ENCODE peak calls at places on chromosome 22, in nine cellular contexts. D is adrenal gland; Q is CD8-positive, alpha-beta memory T cell; K is esophagus squamous epithelium; S is body of pancreas; O is GM23248; Y is substantia nigra; J is CD8-positive, alpha-beta T cell; H is RWPE1. X is an unnamed sample.

GRCh38 chr22:42553475-42554361 is at the start of gene SERHL2:
- DNase-seq in D (peak), Q (peak), K (no peak), S (peak), O (peak), Y (peak), J (peak), H (peak), X (no peak)

GRCh38 chr22:46123694-46124382 is 26.5 kb upstream of the PPARA start:
- DNase-seq in D (no peak), Q (no peak), K (no peak), S (no peak), O (peak), Y (no peak), J (no peak), H (no peak), X (no peak)

GRCh38 chr22:49153921-49154320 is 673.8 kb downstream of the BRD1 start:
- DNase-seq in D (no peak), Q (no peak), K (no peak), S (no peak), O (no peak), Y (no peak), J (no peak), H (no peak), X (no peak)

GRCh38 chr22:30253205-30253852 is 6.8 kb upstream of the LIF start:
- DNase-seq in D (no peak), Q (no peak), K (no peak), S (peak), O (peak), Y (peak), J (no peak), H (no peak), X (peak)

GRCh38 chr22:29369460-29369859 is 18.9 kb downstream of the AP1B1 start:
- DNase-seq in D (peak), Q (no peak), K (no peak), S (peak), O (peak), Y (peak), J (no peak), H (no peak), X (peak)

GRCh38 chr22:28801845-28802594 is 1.7 kb upstream of the XBP1 start:
- DNase-seq in D (no peak), Q (no peak), K (no peak), S (peak), O (no peak), Y (no peak), J (no peak), H (no peak), X (no peak)

GRCh38 chr22:20572132-20572802 is 64.9 kb downstream of the MED15 start:
- DNase-seq in D (no peak), Q (no peak), K (no peak), S (no peak), O (no peak), Y (no peak), J (no peak), H (no peak), X (no peak)

GRCh38 chr22:30212996-30213441 is 33.5 kb downstream of the LIF start:
- DNase-seq in D (peak), Q (no peak), K (no peak), S (no peak), O (peak), Y (no peak), J (no peak), H (no peak), X (no peak)

GRCh38 chr22:44700456-44700855 is 1.5 kb upstream of the PRR5 start:
- DNase-seq in D (no peak), Q (no peak), K (no peak), S (no peak), O (no peak), Y (no peak), J (no peak), H (no peak), X (no peak)
- H3K27ac ChIP-seq in D (no peak), Q (no peak), K (no peak), S (no peak), O (no peak), Y (no peak), J (no peak), H (no peak), X (no peak)

GRCh38 chr22:41343717-41344116 is 38.0 kb upstream of the TEF start:
- DNase-seq in D (no peak), Q (no peak), K (no peak), S (no peak), O (no peak), Y (no peak), J (no peak), H (no peak), X (no peak)
- H3K27ac ChIP-seq in D (no peak), Q (no peak), K (no peak), S (no peak), O (no peak), Y (no peak), J (no peak), H (no peak), X (no peak)

DNA sequence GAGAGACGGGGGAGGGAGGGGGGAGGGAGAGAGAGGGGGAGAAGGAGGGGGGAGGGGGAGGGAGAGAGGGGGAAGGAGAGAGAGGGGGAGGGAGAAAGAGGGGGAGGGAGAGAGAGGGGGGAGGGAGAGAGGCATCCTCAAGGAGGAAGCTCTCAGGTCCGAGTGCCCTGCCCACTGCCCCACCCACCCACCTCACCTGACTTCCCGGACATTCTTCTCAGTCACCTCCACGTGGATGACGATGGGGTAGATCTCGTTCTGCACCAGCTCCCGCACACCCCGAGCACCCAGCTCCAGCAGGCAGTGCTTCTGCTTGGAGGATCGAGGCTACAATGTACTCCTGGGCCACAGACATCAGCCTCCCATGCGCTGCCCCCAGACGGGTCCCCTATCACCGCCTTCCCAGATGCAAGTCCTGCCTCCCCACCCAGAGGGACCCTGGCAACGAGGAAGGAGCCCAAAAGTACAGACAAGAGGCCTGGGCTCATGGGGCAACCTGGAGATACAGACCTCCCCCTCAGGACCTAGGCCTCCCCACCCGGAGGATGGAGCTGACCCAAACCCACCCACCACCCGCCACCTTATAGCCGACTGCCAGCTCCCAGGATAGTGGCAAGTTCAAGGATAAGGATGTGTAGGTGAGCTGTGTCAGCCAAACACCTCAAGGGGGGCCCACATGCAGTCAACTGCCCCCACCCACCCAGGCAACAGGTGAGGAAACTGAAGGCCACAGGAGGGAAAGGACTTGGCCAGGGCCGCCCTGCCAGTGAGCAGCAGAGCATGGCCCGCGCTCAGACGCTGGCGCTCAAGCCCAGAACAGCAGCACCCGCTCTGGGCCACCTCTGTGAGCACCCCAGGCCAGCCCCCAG is 5.6 kb upstream of the MFNG start:
- DNase-seq in D (no peak), Q (no peak), K (no peak), S (no peak), O (no peak), Y (no peak), J (no peak), H (peak), X (no peak)
- H3K27ac ChIP-seq in D (no peak), Q (no peak), K (no peak), S (no peak), O (no peak), Y (no peak), J (no peak), H (peak), X (no peak)

GRCh38 chr22:25078591-25078990 is 121.1 kb upstream of the CRYBB3 start:
- DNase-seq in D (no peak), Q (no peak), K (no peak), S (no peak), O (no peak), Y (no peak), J (no peak), H (no peak), X (no peak)

GRCh38 chr22:25077964-25078363 is 121.7 kb upstream of the CRYBB3 start:
- DNase-seq in D (no peak), Q (no peak), K (no peak), S (no peak), O (no peak), Y (no peak), J (no peak), H (no peak), X (no peak)

GRCh38 chr22:25072406-25072805 is 119.9 kb downstream of the KIAA1671 start:
- DNase-seq in D (no peak), Q (no peak), K (no peak), S (no peak), O (no peak), Y (no peak), J (no peak), H (no peak), X (no peak)

GRCh38 chr22:25077056-25077455 is 122.6 kb upstream of the CRYBB3 start:
- DNase-seq in D (no peak), Q (no peak), K (no peak), S (no peak), O (no peak), Y (no peak), J (no peak), H (no peak), X (no peak)

DNA sequence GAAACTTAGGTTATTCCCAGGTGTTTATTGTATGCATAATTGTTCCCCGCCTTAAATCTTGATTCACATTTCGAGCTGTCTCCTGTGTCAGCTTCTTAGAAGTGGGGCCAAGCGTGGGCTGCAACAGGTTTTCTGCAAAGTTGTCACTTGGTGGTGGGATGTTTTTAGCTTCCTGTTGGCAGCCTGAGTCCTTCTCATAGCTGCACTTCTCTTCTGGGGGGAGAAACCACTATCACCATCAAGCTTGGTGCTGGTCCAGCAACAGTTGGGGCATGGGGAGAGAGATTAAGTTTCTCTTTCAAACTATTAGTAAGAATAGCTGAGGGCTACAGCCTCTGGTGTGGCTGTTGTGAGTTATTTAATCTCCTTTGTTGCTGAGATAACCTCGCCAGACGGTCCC is 123.4 kb upstream of the CRYBB3 start:
- DNase-seq in D (no peak), Q (peak), K (no peak), S (no peak), O (no peak), Y (no peak), J (peak), H (no peak), X (no peak)
- H3K27ac ChIP-seq in D (no peak), Q (peak), K (no peak), S (no peak), O (no peak), Y (no peak), J (no peak), H (no peak), X (no peak)

GRCh38 chr22:50578776-50579310 is 616 bp upstream of the CPT1B start:
- DNase-seq in D (no peak), Q (no peak), K (no peak), S (no peak), O (peak), Y (no peak), J (no peak), H (no peak), X (no peak)
- H3K27ac ChIP-seq in D (peak), Q (no peak), K (peak), S (no peak), O (peak), Y (peak), J (no peak), H (peak), X (peak)

DNA sequence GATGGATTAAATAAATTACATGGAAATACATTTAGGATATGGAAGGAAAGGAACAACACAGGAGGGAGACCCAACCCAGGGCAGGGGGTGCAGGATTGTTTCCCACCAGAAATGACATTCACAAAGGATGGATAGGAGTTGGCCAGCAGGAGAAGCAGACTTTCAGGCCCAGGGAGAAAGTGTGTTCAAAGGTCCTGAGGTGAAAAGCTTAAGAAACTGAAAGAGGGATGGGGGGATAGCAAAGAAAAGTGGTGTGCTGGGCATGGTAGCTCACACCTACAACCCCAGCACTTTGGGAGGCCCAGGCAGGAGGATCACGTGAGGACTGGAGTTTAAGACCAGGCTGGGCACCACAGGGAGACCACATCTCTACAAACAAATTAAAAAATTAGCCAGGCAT is 16.6 kb upstream of the ADA2 start:
- DNase-seq in D (no peak), Q (no peak), K (no peak), S (no peak), O (no peak), Y (no peak), J (no peak), H (no peak), X (no peak)
- H3K27ac ChIP-seq in D (no peak), Q (no peak), K (no peak), S (no peak), O (no peak), Y (no peak), J (no peak), H (no peak), X (no peak)

GRCh38 chr22:17804331-17805080 is 30.2 kb upstream of the BID start:
- DNase-seq in D (no peak), Q (no peak), K (no peak), S (no peak), O (no peak), Y (no peak), J (no peak), H (no peak), X (no peak)
- H3K27ac ChIP-seq in D (no peak), Q (no peak), K (no peak), S (no peak), O (no peak), Y (no peak), J (no peak), H (peak), X (no peak)

DNA sequence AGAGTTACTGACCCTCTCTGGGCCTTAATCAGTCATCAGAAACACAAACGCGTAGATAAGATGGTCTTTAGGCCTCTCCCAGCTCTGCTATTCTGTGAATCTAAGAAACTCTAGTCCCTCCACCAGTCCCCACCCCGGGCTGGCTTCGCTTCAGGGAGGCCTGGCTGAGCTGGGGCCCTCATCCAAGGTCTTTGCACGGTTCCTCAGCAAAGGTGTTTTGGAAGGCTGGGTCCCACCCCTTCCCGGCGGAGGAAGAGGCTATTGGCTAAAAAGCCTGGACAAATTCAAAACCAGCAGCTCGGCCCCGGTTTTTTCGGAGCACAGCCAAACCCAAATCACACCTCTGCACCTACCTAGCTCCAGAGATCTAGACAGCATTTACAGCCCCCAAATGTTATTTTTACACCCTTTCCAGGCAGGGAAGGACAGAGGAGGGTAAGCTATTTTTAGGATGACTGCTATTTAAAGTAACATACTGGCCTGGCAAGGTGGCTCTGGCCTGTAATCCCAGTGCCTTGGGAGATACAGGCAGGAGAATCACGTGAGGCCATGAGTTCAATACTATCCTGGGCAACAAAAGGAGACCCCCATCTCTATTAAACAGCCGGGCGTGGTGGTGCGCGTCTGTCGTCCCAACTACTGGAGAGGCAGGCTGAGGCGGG is 13.2 kb upstream of the HDHD5 start:
- DNase-seq in D (peak), Q (no peak), K (no peak), S (peak), O (no peak), Y (peak), J (no peak), H (no peak), X (peak)
- H3K27ac ChIP-seq in D (peak), Q (peak), K (peak), S (peak), O (peak), Y (peak), J (no peak), H (peak), X (peak)